ENCODE peak calls at places on chromosome 5, in four cellular contexts. Z, F, L and A are unnamed samples.
A peak's percentile ranks its signal among the peaks of the same experiment; 100 is the strongest.

GRCh38 chr5:14663734-14664269 is 716 bp upstream of the OTULIN start:
- DNase-seq in Z (no peak), F (no peak), L (no peak), A (no peak)

GRCh38 chr5:56055287-56055686 is 60.5 kb upstream of the IL6ST start:
- DNase-seq in Z (no peak), F (no peak), L (no peak), A (peak; percentile 85)

GRCh38 chr5:169116961-169117461 is 183.9 kb downstream of the SLIT3 start:
- DNase-seq in Z (no peak), F (no peak), L (no peak), A (peak; percentile 8)

GRCh38 chr5:66469684-66470083 is 126.5 kb upstream of the MAST4 start:
- DNase-seq in Z (no peak), F (no peak), L (no peak), A (peak; percentile 5)

GRCh38 chr5:958701-959571 is 49.7 kb upstream of the NKD2 start:
- DNase-seq in Z (peak; percentile 95), F (no peak), L (no peak), A (peak; percentile 98)

GRCh38 chr5:68932830-68933434 is 160.9 kb upstream of the SLC30A5 start:
- DNase-seq in Z (no peak), F (no peak), L (no peak), A (peak; percentile 27)

GRCh38 chr5:38847549-38848341 is 1.9 kb downstream of the OSMR start:
- DNase-seq in Z (no peak), F (no peak), L (no peak), A (no peak)

GRCh38 chr5:92378961-92379611 is 996.0 kb upstream of the ARRDC3 start:
- DNase-seq in Z (no peak), F (no peak), L (no peak), A (peak; percentile 66)

GRCh38 chr5:41636605-41637004 is 126.2 kb upstream of the PLCXD3 start:
- DNase-seq in Z (no peak), F (peak; percentile 47), L (no peak), A (peak; percentile 36)

GRCh38 chr5:141855265-141856029 is 22.8 kb downstream of the PCDH1 start:
- DNase-seq in Z (peak; percentile 46), F (no peak), L (no peak), A (no peak)

GRCh38 chr5:57117601-57118000 is 56.3 kb upstream of the GPBP1 start:
- DNase-seq in Z (no peak), F (no peak), L (no peak), A (peak; percentile 12)

GRCh38 chr5:1734271-1734907 is 65.2 kb downstream of the MRPL36 start:
- DNase-seq in Z (peak; percentile 31), F (no peak), L (peak; percentile 42), A (no peak)

GRCh38 chr5:96927008-96927407 is 8.9 kb upstream of the LNPEP start:
- DNase-seq in Z (no peak), F (no peak), L (no peak), A (peak; percentile 56)

GRCh38 chr5:178201221-178201926 is 3.0 kb upstream of the HNRNPAB start:
- DNase-seq in Z (peak; percentile 21), F (no peak), L (no peak), A (no peak)

GRCh38 chr5:93622240-93622885 is 39.3 kb downstream of the NR2F1 start:
- DNase-seq in Z (no peak), F (peak; percentile 64), L (no peak), A (peak; percentile 79)